ENCODE peak calls at places on chromosomes 2 and 18, in seven cellular contexts. A, O, B, E, F, U and R are unnamed samples.

GRCh38 chr2:178193496-178193822 is 853 bp upstream of the OSBPL6 start:
- DNase-seq in U (no peak), F (no peak), B (no peak), A (no peak), E (no peak), O (no peak), R (peak; percentile 57)

GRCh38 chr18:2087877-2088673 is 483.2 kb downstream of the METTL4 start:
- DNase-seq in B (no peak), A (peak; percentile 31), F (no peak), U (peak; percentile 67), E (no peak), O (no peak), R (no peak)

GRCh38 chr2:231905026-231905425 is 21.2 kb downstream of the NPPC start:
- DNase-seq in U (no peak), O (no peak), F (peak; percentile 13), B (no peak), A (no peak), E (peak; percentile 20), R (no peak)

GRCh38 chr2:172985139-172985874 is 90.3 kb upstream of the MAP3K20 start:
- DNase-seq in B (no peak), F (no peak), U (peak; percentile 21), E (no peak), O (no peak), A (peak; percentile 25), R (no peak)

GRCh38 chr2:241112592-241112991 is 10.5 kb upstream of the MTERF4 start:
- DNase-seq in U (no peak), O (no peak), A (no peak), F (no peak), B (no peak), E (no peak), R (no peak)

GRCh38 chr2:95049961-95050360 is 24.5 kb downstream of the MAL start:
- DNase-seq in E (no peak), A (no peak), O (no peak), F (no peak), B (no peak), U (no peak), R (no peak)

GRCh38 chr2:200787351-200788128 is 24.2 kb upstream of the BZW1 start:
- DNase-seq in F (no peak), A (no peak), U (peak; percentile 99), E (no peak), O (no peak), B (peak; percentile 93), R (no peak)

GRCh38 chr2:104702451-104702850 is 151.5 kb upstream of the POU3F3 start:
- DNase-seq in E (no peak), F (no peak), B (no peak), A (no peak), U (no peak), O (no peak), R (no peak)

GRCh38 chr18:75211002-75211621 is 515 bp downstream of the TSHZ1 start:
- DNase-seq in E (peak; percentile 85), B (no peak), A (peak; percentile 32), O (no peak), U (peak; percentile 41), F (no peak), R (peak; percentile 36)